ENCODE peak calls at places on chromosomes 3 and 15, in nine cellular contexts. One of them, this sample, is unnamed.

GRCh38 chr3:138397983-138398382 is 36.4 kb upstream of the ESYT3 start:
- DNase-seq in HCT116: no peak
- DNase-seq in HepG2: no peak
- DNase-seq in SK-N-MC: no peak
- DNase-seq in K562: no peak
- DNase-seq in sigmoid colon: no peak
- DNase-seq in transverse colon: no peak
- DNase-seq in GM23338: no peak
- DNase-seq in stomach: no peak
- DNase-seq in this sample: no peak

GRCh38 chr3:166879661-166880060 is 500.4 kb downstream of the ZBBX start:
- DNase-seq in HCT116: no peak
- DNase-seq in HepG2: no peak
- DNase-seq in SK-N-MC: no peak
- DNase-seq in K562: no peak
- DNase-seq in sigmoid colon: no peak
- DNase-seq in transverse colon: no peak
- DNase-seq in GM23338: no peak
- DNase-seq in stomach: no peak
- DNase-seq in this sample: no peak

GRCh38 chr3:128492353-128493220 is at the start of gene GATA2:
- DNase-seq in HCT116: no peak
- DNase-seq in HepG2: no peak
- DNase-seq in SK-N-MC: no peak
- DNase-seq in K562: peak; percentile 64
- DNase-seq in sigmoid colon: peak; percentile 59
- DNase-seq in transverse colon: no peak
- DNase-seq in GM23338: peak; percentile 68
- DNase-seq in stomach: no peak
- DNase-seq in this sample: no peak

GRCh38 chr15:26032162-26032846 is 169.2 kb upstream of the ATP10A start:
- DNase-seq in HCT116: no peak
- DNase-seq in HepG2: no peak
- DNase-seq in SK-N-MC: no peak
- DNase-seq in K562: no peak
- DNase-seq in sigmoid colon: no peak
- DNase-seq in transverse colon: no peak
- DNase-seq in GM23338: no peak
- DNase-seq in stomach: no peak
- DNase-seq in this sample: no peak

GRCh38 chr3:60240558-60240957 is 1010.7 kb downstream of the FHIT start:
- DNase-seq in HCT116: no peak
- DNase-seq in HepG2: no peak
- DNase-seq in SK-N-MC: no peak
- DNase-seq in K562: no peak
- DNase-seq in sigmoid colon: no peak
- DNase-seq in transverse colon: peak; percentile 15
- DNase-seq in GM23338: peak; percentile 62
- DNase-seq in stomach: no peak
- DNase-seq in this sample: no peak

GRCh38 chr15:51536965-51537574 is 85.5 kb downstream of the DMXL2 start:
- DNase-seq in HCT116: peak; percentile 10
- DNase-seq in HepG2: peak; percentile 3
- DNase-seq in SK-N-MC: no peak
- DNase-seq in K562: peak; percentile 39
- DNase-seq in sigmoid colon: no peak
- DNase-seq in transverse colon: no peak
- DNase-seq in GM23338: peak; percentile 36
- DNase-seq in stomach: no peak
- DNase-seq in this sample: no peak

GRCh38 chr15:66644815-66645345 is 57.2 kb upstream of the SMAD6 start:
- DNase-seq in HCT116: no peak
- DNase-seq in HepG2: no peak
- DNase-seq in SK-N-MC: no peak
- DNase-seq in K562: no peak
- DNase-seq in sigmoid colon: no peak
- DNase-seq in transverse colon: no peak
- DNase-seq in GM23338: no peak
- DNase-seq in stomach: no peak
- DNase-seq in this sample: no peak

GRCh38 chr3:47156418-47156817 is 7.5 kb downstream of the SETD2 start:
- DNase-seq in HCT116: no peak
- DNase-seq in HepG2: no peak
- DNase-seq in SK-N-MC: no peak
- DNase-seq in K562: no peak
- DNase-seq in sigmoid colon: no peak
- DNase-seq in transverse colon: no peak
- DNase-seq in GM23338: no peak
- DNase-seq in stomach: no peak
- DNase-seq in this sample: no peak

GRCh38 chr15:66839511-66840112 is 137.6 kb downstream of the SMAD6 start:
- DNase-seq in HCT116: no peak
- DNase-seq in HepG2: no peak
- DNase-seq in SK-N-MC: no peak
- DNase-seq in K562: no peak
- DNase-seq in sigmoid colon: no peak
- DNase-seq in transverse colon: peak; percentile 1
- DNase-seq in GM23338: no peak
- DNase-seq in stomach: no peak
- DNase-seq in this sample: no peak

GRCh38 chr15:42104095-42104891 is 9.9 kb upstream of the PLA2G4D start:
- DNase-seq in HCT116: no peak
- DNase-seq in HepG2: no peak
- DNase-seq in SK-N-MC: no peak
- DNase-seq in K562: no peak
- DNase-seq in sigmoid colon: no peak
- DNase-seq in transverse colon: no peak
- DNase-seq in GM23338: no peak
- DNase-seq in stomach: no peak
- DNase-seq in this sample: no peak

GRCh38 chr15:63188937-63189871 is at the start of gene RAB8B:
- DNase-seq in HCT116: peak; percentile 81
- DNase-seq in HepG2: peak; percentile 89
- DNase-seq in SK-N-MC: no peak
- DNase-seq in K562: peak; percentile 98
- DNase-seq in sigmoid colon: peak; percentile 100
- DNase-seq in transverse colon: peak; percentile 99
- DNase-seq in GM23338: peak; percentile 99
- DNase-seq in stomach: peak; percentile 99
- DNase-seq in this sample: peak; percentile 62
- TF ChIP-seq POLR2AphosphoS5 in HCT116: peak; percentile 75
- TF ChIP-seq POLR2AphosphoS5 in HepG2: peak; percentile 70
- TF ChIP-seq POLR2AphosphoS5 in SK-N-MC: peak; percentile 75
- TF ChIP-seq POLR2AphosphoS5 in K562: peak; percentile 84
- TF ChIP-seq POLR2AphosphoS5 in sigmoid colon: peak; percentile 95
- TF ChIP-seq POLR2AphosphoS5 in transverse colon: peak; percentile 88
- TF ChIP-seq POLR2AphosphoS5 in GM23338: peak; percentile 83
- TF ChIP-seq POLR2AphosphoS5 in stomach: peak; percentile 92
- TF ChIP-seq POLR2AphosphoS5 in this sample: peak; percentile 30

GRCh38 chr3:19931180-19931692 is 2.8 kb downstream of the EFHB start:
- DNase-seq in HCT116: no peak
- DNase-seq in HepG2: no peak
- DNase-seq in SK-N-MC: no peak
- DNase-seq in K562: peak; percentile 59
- DNase-seq in sigmoid colon: no peak
- DNase-seq in transverse colon: no peak
- DNase-seq in GM23338: no peak
- DNase-seq in stomach: no peak
- DNase-seq in this sample: no peak
- TF ChIP-seq POLR2AphosphoS5 in HCT116: no peak
- TF ChIP-seq POLR2AphosphoS5 in HepG2: no peak
- TF ChIP-seq POLR2AphosphoS5 in SK-N-MC: no peak
- TF ChIP-seq POLR2AphosphoS5 in K562: no peak
- TF ChIP-seq POLR2AphosphoS5 in sigmoid colon: no peak
- TF ChIP-seq POLR2AphosphoS5 in transverse colon: no peak
- TF ChIP-seq POLR2AphosphoS5 in GM23338: no peak
- TF ChIP-seq POLR2AphosphoS5 in stomach: no peak
- TF ChIP-seq POLR2AphosphoS5 in this sample: no peak

GRCh38 chr3:73719413-73719831 is 94.7 kb upstream of the PDZRN3 start:
- DNase-seq in HCT116: no peak
- DNase-seq in HepG2: no peak
- DNase-seq in SK-N-MC: no peak
- DNase-seq in K562: no peak
- DNase-seq in sigmoid colon: peak; percentile 72
- DNase-seq in transverse colon: no peak
- DNase-seq in GM23338: no peak
- DNase-seq in stomach: no peak
- DNase-seq in this sample: no peak
- TF ChIP-seq POLR2AphosphoS5 in HCT116: no peak
- TF ChIP-seq POLR2AphosphoS5 in HepG2: no peak
- TF ChIP-seq POLR2AphosphoS5 in SK-N-MC: no peak
- TF ChIP-seq POLR2AphosphoS5 in K562: no peak
- TF ChIP-seq POLR2AphosphoS5 in sigmoid colon: peak; percentile 47
- TF ChIP-seq POLR2AphosphoS5 in transverse colon: no peak
- TF ChIP-seq POLR2AphosphoS5 in GM23338: no peak
- TF ChIP-seq POLR2AphosphoS5 in stomach: no peak
- TF ChIP-seq POLR2AphosphoS5 in this sample: no peak

GRCh38 chr3:51176923-51177322 is 208.2 kb upstream of the MANF start:
- DNase-seq in HCT116: no peak
- DNase-seq in HepG2: no peak
- DNase-seq in SK-N-MC: no peak
- DNase-seq in K562: no peak
- DNase-seq in sigmoid colon: no peak
- DNase-seq in transverse colon: no peak
- DNase-seq in GM23338: no peak
- DNase-seq in stomach: no peak
- DNase-seq in this sample: no peak
- TF ChIP-seq POLR2AphosphoS5 in HCT116: no peak
- TF ChIP-seq POLR2AphosphoS5 in HepG2: no peak
- TF ChIP-seq POLR2AphosphoS5 in SK-N-MC: no peak
- TF ChIP-seq POLR2AphosphoS5 in K562: no peak
- TF ChIP-seq POLR2AphosphoS5 in sigmoid colon: no peak
- TF ChIP-seq POLR2AphosphoS5 in transverse colon: no peak
- TF ChIP-seq POLR2AphosphoS5 in GM23338: no peak
- TF ChIP-seq POLR2AphosphoS5 in stomach: peak; percentile 49
- TF ChIP-seq POLR2AphosphoS5 in this sample: no peak

GRCh38 chr3:149581681-149582349 is 76.0 kb downstream of the WWTR1 start:
- DNase-seq in HCT116: peak; percentile 96
- DNase-seq in HepG2: no peak
- DNase-seq in SK-N-MC: no peak
- DNase-seq in K562: peak; percentile 14
- DNase-seq in sigmoid colon: no peak
- DNase-seq in transverse colon: no peak
- DNase-seq in GM23338: no peak
- DNase-seq in stomach: no peak
- DNase-seq in this sample: peak; percentile 88
- TF ChIP-seq POLR2AphosphoS5 in HCT116: peak; percentile 53
- TF ChIP-seq POLR2AphosphoS5 in HepG2: no peak
- TF ChIP-seq POLR2AphosphoS5 in SK-N-MC: no peak
- TF ChIP-seq POLR2AphosphoS5 in K562: no peak
- TF ChIP-seq POLR2AphosphoS5 in sigmoid colon: no peak
- TF ChIP-seq POLR2AphosphoS5 in transverse colon: no peak
- TF ChIP-seq POLR2AphosphoS5 in GM23338: no peak
- TF ChIP-seq POLR2AphosphoS5 in stomach: no peak
- TF ChIP-seq POLR2AphosphoS5 in this sample: peak; percentile 49

GRCh38 chr3:43093974-43094373 is 11.9 kb downstream of the POMGNT2 start:
- DNase-seq in HCT116: no peak
- DNase-seq in HepG2: no peak
- DNase-seq in SK-N-MC: no peak
- DNase-seq in K562: no peak
- DNase-seq in sigmoid colon: no peak
- DNase-seq in transverse colon: no peak
- DNase-seq in GM23338: no peak
- DNase-seq in stomach: no peak
- DNase-seq in this sample: no peak
- TF ChIP-seq POLR2AphosphoS5 in HCT116: no peak
- TF ChIP-seq POLR2AphosphoS5 in HepG2: no peak
- TF ChIP-seq POLR2AphosphoS5 in SK-N-MC: no peak
- TF ChIP-seq POLR2AphosphoS5 in K562: no peak
- TF ChIP-seq POLR2AphosphoS5 in sigmoid colon: no peak
- TF ChIP-seq POLR2AphosphoS5 in transverse colon: no peak
- TF ChIP-seq POLR2AphosphoS5 in GM23338: no peak
- TF ChIP-seq POLR2AphosphoS5 in stomach: no peak
- TF ChIP-seq POLR2AphosphoS5 in this sample: no peak

GRCh38 chr3:79886204-79886603 is 118.4 kb upstream of the ROBO1 start:
- DNase-seq in HCT116: no peak
- DNase-seq in HepG2: no peak
- DNase-seq in SK-N-MC: no peak
- DNase-seq in K562: no peak
- DNase-seq in sigmoid colon: no peak
- DNase-seq in transverse colon: no peak
- DNase-seq in GM23338: peak; percentile 8
- DNase-seq in stomach: no peak
- DNase-seq in this sample: no peak

GRCh38 chr3:79887203-79887602 is 119.4 kb upstream of the ROBO1 start:
- DNase-seq in HCT116: no peak
- DNase-seq in HepG2: no peak
- DNase-seq in SK-N-MC: no peak
- DNase-seq in K562: no peak
- DNase-seq in sigmoid colon: no peak
- DNase-seq in transverse colon: no peak
- DNase-seq in GM23338: no peak
- DNase-seq in stomach: no peak
- DNase-seq in this sample: no peak

GRCh38 chr3:79881431-79881830 is 113.6 kb upstream of the ROBO1 start:
- DNase-seq in HCT116: no peak
- DNase-seq in HepG2: no peak
- DNase-seq in SK-N-MC: no peak
- DNase-seq in K562: no peak
- DNase-seq in sigmoid colon: no peak
- DNase-seq in transverse colon: no peak
- DNase-seq in GM23338: no peak
- DNase-seq in stomach: no peak
- DNase-seq in this sample: no peak

DNA sequence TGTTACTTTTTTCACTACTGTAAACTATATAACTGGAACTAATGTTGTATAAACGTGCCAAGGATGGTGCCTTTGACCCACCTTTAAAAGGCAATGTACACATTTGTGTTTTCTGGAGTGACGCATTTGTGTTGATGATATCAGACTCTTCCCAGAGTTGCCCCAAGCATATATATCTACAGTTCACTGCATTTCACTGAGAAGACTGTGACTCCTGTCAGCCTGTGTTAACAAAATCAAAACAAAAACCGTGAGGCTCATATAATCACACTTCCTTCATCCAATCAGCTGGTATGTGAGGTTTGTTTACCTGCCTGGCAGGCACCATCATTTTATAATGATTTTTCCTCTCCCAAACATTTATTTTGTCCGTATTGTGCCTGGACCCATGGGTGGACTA is 117.6 kb upstream of the ROBO1 start:
- DNase-seq in HCT116: no peak
- DNase-seq in HepG2: no peak
- DNase-seq in SK-N-MC: no peak
- DNase-seq in K562: no peak
- DNase-seq in sigmoid colon: no peak
- DNase-seq in transverse colon: no peak
- DNase-seq in GM23338: no peak
- DNase-seq in stomach: no peak
- DNase-seq in this sample: no peak
- TF ChIP-seq POLR2AphosphoS5 in HCT116: no peak
- TF ChIP-seq POLR2AphosphoS5 in HepG2: no peak
- TF ChIP-seq POLR2AphosphoS5 in SK-N-MC: no peak
- TF ChIP-seq POLR2AphosphoS5 in K562: no peak
- TF ChIP-seq POLR2AphosphoS5 in sigmoid colon: no peak
- TF ChIP-seq POLR2AphosphoS5 in transverse colon: no peak
- TF ChIP-seq POLR2AphosphoS5 in GM23338: no peak
- TF ChIP-seq POLR2AphosphoS5 in stomach: no peak
- TF ChIP-seq POLR2AphosphoS5 in this sample: no peak